ENCODE peak calls at places on chromosomes 6 and 20, in five cellular contexts. U is stimulated activated naive CD4-positive, alpha-beta T cell treated with Interleukin-2 at 50 U/mL for 16 hours; G is head of caudate nucleus; Q is SJSA1; K is hippocampal formation. C is an unnamed sample.

GRCh38 chr6:106476326-106477105 is 116.0 kb downstream of the CRYBG1 start:
- DNase-seq in U (no peak), K (no peak), Q (no peak), G (no peak), C (no peak)

GRCh38 chr20:58241766-58242465 is 13.5 kb upstream of the ANKRD60 start:
- DNase-seq in K (no peak), U (no peak), G (no peak), Q (no peak), C (no peak)

GRCh38 chr6:8229913-8230312 is 127.6 kb upstream of the EEF1E1 start:
- DNase-seq in U (no peak), Q (no peak), K (no peak), G (no peak), C (no peak)

GRCh38 chr6:131754088-131754487 is 43.3 kb upstream of the CTAGE9 start:
- DNase-seq in G (no peak), Q (no peak), K (no peak), U (no peak), C (no peak)

GRCh38 chr20:53092772-53093171 is 120.6 kb downstream of the TSHZ2 start:
- DNase-seq in K (no peak), U (no peak), Q (no peak), G (no peak), C (no peak)

GRCh38 chr20:60453847-60454246 is 495.6 kb downstream of the CDH26 start:
- DNase-seq in G (no peak), K (no peak), U (no peak), Q (no peak), C (no peak)

GRCh38 chr6:130928993-130929678 is 101.9 kb downstream of the SMLR1 start:
- DNase-seq in K (peak), Q (no peak), U (no peak), G (no peak), C (no peak)

GRCh38 chr20:3237958-3238615 is 903 bp downstream of the SLC4A11 start:
- DNase-seq in G (no peak), K (no peak), Q (no peak), U (no peak), C (no peak)

GRCh38 chr20:21559305-21559704 is 45.4 kb upstream of the NKX2-2 start:
- DNase-seq in G (no peak), U (peak), K (no peak), Q (no peak), C (no peak)

GRCh38 chr6:103404799-103405198 is 1454.9 kb downstream of the HACE1 start:
- DNase-seq in Q (no peak), K (no peak), U (no peak), G (no peak), C (no peak)

GRCh38 chr6:14711704-14712397 is 534.0 kb upstream of the JARID2 start:
- DNase-seq in G (no peak), K (no peak), Q (no peak), U (no peak), C (no peak)

GRCh38 chr6:146546440-146546839 is 2.8 kb downstream of the RAB32 start:
- DNase-seq in U (no peak), Q (no peak), G (no peak), K (no peak), C (no peak)

GRCh38 chr20:59743767-59744485 is 139.6 kb downstream of the PHACTR3 start:
- DNase-seq in K (no peak), U (no peak), Q (no peak), G (peak), C (no peak)

GRCh38 chr20:36825374-36826104 is 50.4 kb upstream of the TLDC2 start:
- DNase-seq in U (no peak), G (peak), K (no peak), Q (no peak), C (no peak)

GRCh38 chr20:59508729-59509128 is 95.6 kb upstream of the PHACTR3 start:
- DNase-seq in Q (no peak), U (no peak), K (no peak), G (no peak), C (no peak)

GRCh38 chr6:68229566-68229965 is 405.5 kb upstream of the ADGRB3 start:
- DNase-seq in G (no peak), U (no peak), K (no peak), Q (no peak), C (no peak)

GRCh38 chr6:28981391-28981832 is 23.7 kb downstream of the ZNF311 start:
- DNase-seq in Q (peak), U (peak), G (peak), K (peak), C (no peak)

GRCh38 chr6:22129751-22130150 is 167.1 kb downstream of the PRL start:
- DNase-seq in U (no peak), K (no peak), G (no peak), Q (no peak), C (no peak)

GRCh38 chr6:3057063-3057462 is 11.2 kb upstream of the RIPK1 start:
- DNase-seq in G (no peak), Q (no peak), K (no peak), U (no peak), C (no peak)

C was measured in globus pallidus.